ENCODE peak calls at places on chromosomes 5 and 9, in four cellular contexts. Y is H4, A is endothelial cell, R is midbrain. F is an unnamed sample.

GRCh38 chr9:86945868-86946711 is 1.2 kb downstream of the GAS1 start:
- DNase-seq in Y (peak), A (peak), R (peak), F (no peak)

GRCh38 chr9:27351438-27351837 is 54.5 kb upstream of the EQTN start:
- DNase-seq in Y (no peak), A (no peak), R (peak), F (peak)

GRCh38 chr5:100731768-100732167 is 171.3 kb downstream of the ST8SIA4 start:
- DNase-seq in Y (peak), A (no peak), R (no peak), F (no peak)

GRCh38 chr5:16493261-16493660 is 27.7 kb upstream of the ZNF622 start:
- DNase-seq in Y (no peak), A (no peak), R (no peak), F (no peak)

GRCh38 chr5:14464661-14465060 is 116.9 kb upstream of the OTULINL start:
- DNase-seq in Y (no peak), A (no peak), R (no peak), F (no peak)

GRCh38 chr9:34046784-34047379 is 1.8 kb downstream of the UBAP2 start:
- DNase-seq in Y (no peak), A (peak), R (no peak), F (no peak)

GRCh38 chr5:143501176-143501840 is 97.8 kb upstream of the NR3C1 start:
- DNase-seq in Y (no peak), A (no peak), R (no peak), F (no peak)

GRCh38 chr5:178286226-178287090 is 53.9 kb upstream of the PHYKPL start:
- DNase-seq in Y (no peak), A (no peak), R (no peak), F (no peak)

GRCh38 chr5:172162348-172162747 is 25.7 kb downstream of the STK10 start:
- DNase-seq in Y (no peak), A (no peak), R (no peak), F (no peak)

GRCh38 chr5:135997936-135998335 is 30.9 kb upstream of the TGFBI start:
- DNase-seq in Y (no peak), A (no peak), R (no peak), F (no peak)

GRCh38 chr5:103402861-103403260 is 144.3 kb downstream of the MACIR start:
- DNase-seq in Y (no peak), A (no peak), R (no peak), F (no peak)

GRCh38 chr5:68424799-68425537 is 209.4 kb downstream of the PIK3R1 start:
- DNase-seq in Y (peak), A (no peak), R (no peak), F (no peak)

GRCh38 chr5:168747987-168748777 is 169.0 kb upstream of the PANK3 start:
- DNase-seq in Y (peak), A (peak), R (peak), F (peak)

GRCh38 chr9:19498015-19498414 is 89.2 kb downstream of the ACER2 start:
- DNase-seq in Y (no peak), A (no peak), R (no peak), F (no peak)

GRCh38 chr5:128782446-128782845 is 182.8 kb upstream of the SLC27A6 start:
- DNase-seq in Y (peak), A (no peak), R (peak), F (no peak)

GRCh38 chr5:73726606-73727231 is 100.7 kb downstream of the ARHGEF28 start:
- DNase-seq in Y (no peak), A (no peak), R (no peak), F (no peak)

GRCh38 chr9:79911724-79912123 is 340.0 kb downstream of the TLE4 start:
- DNase-seq in Y (no peak), A (no peak), R (no peak), F (no peak)

GRCh38 chr5:180142008-180142803 is 66.8 kb downstream of the RASGEF1C start:
- DNase-seq in Y (no peak), A (peak), R (peak), F (no peak)

GRCh38 chr5:53334431-53334941 is 145.9 kb upstream of the FST start:
- DNase-seq in Y (no peak), A (no peak), R (no peak), F (no peak)

GRCh38 chr5:8870349-8870748 is 675.5 kb downstream of the SEMA5A start:
- DNase-seq in Y (no peak), A (no peak), R (no peak), F (no peak)

GRCh38 chr5:180118391-180118791 is 46.8 kb upstream of the RNF130 start:
- DNase-seq in Y (no peak), A (peak), R (no peak), F (no peak)

GRCh38 chr5:3780278-3780677 is 184.6 kb downstream of the IRX1 start:
- DNase-seq in Y (no peak), A (no peak), R (no peak), F (no peak)

GRCh38 chr9:135256568-135257354 is 169.3 kb downstream of the OLFM1 start:
- DNase-seq in Y (no peak), A (no peak), R (no peak), F (no peak)

GRCh38 chr5:178392386-178392785 is 159.8 kb upstream of the PHYKPL start:
- DNase-seq in Y (no peak), A (no peak), R (no peak), F (no peak)

GRCh38 chr9:76876098-76876497 is 29.8 kb downstream of the PRUNE2 start:
- DNase-seq in Y (no peak), A (no peak), R (no peak), F (no peak)

GRCh38 chr5:143791848-143792701 is 19.9 kb upstream of the HMHB1 start:
- DNase-seq in Y (no peak), A (no peak), R (peak), F (no peak)

GRCh38 chr5:120413706-120414105 is 50.4 kb upstream of the PRR16 start:
- DNase-seq in Y (no peak), A (no peak), R (no peak), F (no peak)